ENCODE peak calls at places on chromosomes 16 and 17, in five cellular contexts. Q, P, D, S and H are unnamed samples.

GRCh38 chr16:19878760-19879159 is 5.9 kb downstream of the GPRC5B start:
- DNase-seq in Q (no peak), P (no peak), D (no peak), S (no peak), H (no peak)

GRCh38 chr16:50360033-50360778 is 8.6 kb downstream of the BRD7 start:
- DNase-seq in Q (peak; percentile 40), P (peak; percentile 80), D (no peak), S (no peak), H (no peak)

GRCh38 chr17:4721203-4722135 is 9.8 kb upstream of the MED11 start:
- DNase-seq in Q (no peak), P (peak; percentile 73), D (peak; percentile 76), S (no peak), H (no peak)

GRCh38 chr17:37614391-37614790 is 5.2 kb upstream of the SYNRG start:
- DNase-seq in Q (peak; percentile 73), P (peak; percentile 43), D (no peak), S (peak; percentile 45), H (peak; percentile 56)

GRCh38 chr16:75341934-75342811 is 90.7 kb upstream of the BCAR1 start:
- DNase-seq in Q (peak; percentile 71), P (peak; percentile 73), D (no peak), S (no peak), H (peak; percentile 74)

GRCh38 chr17:68849673-68850260 is 105.4 kb downstream of the ABCA8 start:
- DNase-seq in Q (peak; percentile 68), P (no peak), D (no peak), S (no peak), H (no peak)

GRCh38 chr17:75641343-75641742 is 8.1 kb downstream of the SMIM5 start:
- DNase-seq in Q (no peak), P (no peak), D (no peak), S (no peak), H (no peak)

GRCh38 chr17:61324540-61324868 is 75.1 kb upstream of the TBX2 start:
- DNase-seq in Q (no peak), P (peak; percentile 39), D (no peak), S (no peak), H (no peak)

GRCh38 chr17:34081269-34081668 is 173.8 kb upstream of the CCL2 start:
- DNase-seq in Q (no peak), P (no peak), D (no peak), S (no peak), H (no peak)

GRCh38 chr17:20908373-20909273 is 134.2 kb downstream of the USP22 start:
- DNase-seq in Q (peak; percentile 76), P (peak; percentile 69), D (peak; percentile 92), S (no peak), H (peak; percentile 21)

GRCh38 chr17:226773-227580 is 45.5 kb upstream of the DOC2B start:
- DNase-seq in Q (no peak), P (no peak), D (peak; percentile 30), S (no peak), H (no peak)

GRCh38 chr16:68446941-68447675 is 1.2 kb downstream of the SMPD3 start:
- DNase-seq in Q (no peak), P (no peak), D (no peak), S (no peak), H (no peak)

GRCh38 chr16:68991075-68991474 is 114.4 kb upstream of the HAS3 start:
- DNase-seq in Q (no peak), P (no peak), D (no peak), S (no peak), H (no peak)

GRCh38 chr17:37829446-37830142 is 84.7 kb upstream of the HNF1B start:
- DNase-seq in Q (no peak), P (no peak), D (no peak), S (no peak), H (no peak)

GRCh38 chr17:60256174-60256573 is 106.4 kb downstream of the CA4 start:
- DNase-seq in Q (no peak), P (peak; percentile 39), D (no peak), S (no peak), H (no peak)

GRCh38 chr17:62805234-62805633 is 2.9 kb downstream of the MARCHF10 start:
- DNase-seq in Q (peak; percentile 43), P (no peak), D (no peak), S (no peak), H (no peak)

GRCh38 chr16:58339452-58339938 is 44.7 kb upstream of the PRSS54 start:
- DNase-seq in Q (peak; percentile 10), P (peak; percentile 48), D (no peak), S (no peak), H (no peak)
- TF ChIP-seq CTCF in Q (peak; percentile 45), P (peak; percentile 53), D (no peak), S (peak; percentile 21), H (peak; percentile 24)

GRCh38 chr17:48596735-48597491 is 3.3 kb upstream of the HOXB5 start:
- DNase-seq in Q (no peak), P (no peak), D (no peak), S (no peak), H (no peak)

GRCh38 chr17:48598727-48599126 is 5.1 kb upstream of the HOXB5 start:
- DNase-seq in Q (no peak), P (no peak), D (no peak), S (no peak), H (no peak)

GRCh38 chr17:48597775-48598631 is 4.4 kb upstream of the HOXB5 start:
- DNase-seq in Q (peak; percentile 87), P (peak; percentile 65), D (peak; percentile 69), S (no peak), H (no peak)

GRCh38 chr17:48596000-48596734 is 2.6 kb upstream of the HOXB5 start:
- DNase-seq in Q (no peak), P (no peak), D (no peak), S (no peak), H (no peak)

GRCh38 chr17:48597492-48597774 is 3.9 kb upstream of the HOXB5 start:
- DNase-seq in Q (no peak), P (no peak), D (no peak), S (no peak), H (no peak)
- H3K4me3 ChIP-seq in Q (peak overlapping the region; percentile 70), P (peak overlapping the region; percentile 70), D (peak overlapping the region; percentile 63), S (peak overlapping the region; percentile 76), H (peak overlapping the region; percentile 92)

GRCh38 chr17:39687546-39688474 is at the start of gene PGAP3:
- DNase-seq in Q (peak; percentile 87), P (peak; percentile 88), D (peak; percentile 91), S (peak; percentile 44), H (peak; percentile 54)

GRCh38 chr17:39684369-39685043 is 3.4 kb downstream of the PGAP3 start:
- DNase-seq in Q (no peak), P (no peak), D (no peak), S (no peak), H (no peak)

GRCh38 chr17:39687101-39687545 is 734 bp downstream of the PGAP3 start:
- DNase-seq in Q (no peak), P (no peak), D (no peak), S (no peak), H (no peak)

GRCh38 chr17:39688475-39688835 is 598 bp upstream of the PGAP3 start:
- DNase-seq in Q (no peak), P (peak; percentile 13), D (no peak), S (no peak), H (no peak)

DNA sequence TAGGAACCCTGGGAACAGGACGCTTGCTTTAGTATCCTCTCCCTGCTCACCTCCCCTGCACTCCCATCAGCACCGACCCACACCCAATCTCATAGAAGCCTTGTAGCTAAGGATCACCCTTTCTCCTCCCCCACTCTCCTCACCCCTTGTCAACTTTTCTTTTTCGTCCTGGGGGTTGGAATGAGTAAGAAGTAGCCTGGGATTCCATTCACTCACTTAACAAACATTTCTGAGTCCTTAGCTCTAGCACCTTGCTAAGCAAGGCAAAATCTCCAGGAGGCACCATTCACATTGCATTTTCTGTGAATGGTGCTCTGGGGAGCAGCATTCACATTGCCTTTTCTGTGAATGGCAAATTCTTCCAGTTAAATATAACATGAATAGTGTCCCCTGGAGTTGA is 1.1 kb upstream of the PGAP3 start:
- DNase-seq in Q (no peak), P (no peak), D (no peak), S (no peak), H (no peak)
- TF ChIP-seq CTCF in Q (no peak), P (no peak), D (no peak), S (no peak), H (no peak)

DNA sequence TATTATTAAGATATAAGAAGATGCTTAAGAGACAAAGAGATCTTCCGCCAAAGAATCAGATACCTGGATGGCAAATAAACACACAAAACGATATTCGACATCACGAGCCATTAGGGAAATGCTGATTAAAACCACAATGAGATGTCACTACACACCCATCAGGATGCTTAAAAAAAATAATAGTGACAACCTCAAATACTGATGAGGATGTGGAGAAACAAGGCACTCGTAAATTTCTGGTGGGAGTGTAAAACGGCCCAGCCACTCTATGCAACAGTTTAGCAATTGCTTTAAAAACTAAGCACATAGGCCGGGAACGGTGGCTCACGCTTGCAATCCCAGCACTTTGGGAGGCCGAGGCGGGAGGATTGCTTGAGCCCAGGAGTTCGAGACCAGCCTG is 39.4 kb downstream of the TBC1D16 start:
- DNase-seq in Q (no peak), P (no peak), D (no peak), S (no peak), H (no peak)
- H3K4me3 ChIP-seq in Q (no peak overlapping the region), P (no peak overlapping the region), D (no peak overlapping the region), S (no peak overlapping the region), H (no peak overlapping the region)

DNA sequence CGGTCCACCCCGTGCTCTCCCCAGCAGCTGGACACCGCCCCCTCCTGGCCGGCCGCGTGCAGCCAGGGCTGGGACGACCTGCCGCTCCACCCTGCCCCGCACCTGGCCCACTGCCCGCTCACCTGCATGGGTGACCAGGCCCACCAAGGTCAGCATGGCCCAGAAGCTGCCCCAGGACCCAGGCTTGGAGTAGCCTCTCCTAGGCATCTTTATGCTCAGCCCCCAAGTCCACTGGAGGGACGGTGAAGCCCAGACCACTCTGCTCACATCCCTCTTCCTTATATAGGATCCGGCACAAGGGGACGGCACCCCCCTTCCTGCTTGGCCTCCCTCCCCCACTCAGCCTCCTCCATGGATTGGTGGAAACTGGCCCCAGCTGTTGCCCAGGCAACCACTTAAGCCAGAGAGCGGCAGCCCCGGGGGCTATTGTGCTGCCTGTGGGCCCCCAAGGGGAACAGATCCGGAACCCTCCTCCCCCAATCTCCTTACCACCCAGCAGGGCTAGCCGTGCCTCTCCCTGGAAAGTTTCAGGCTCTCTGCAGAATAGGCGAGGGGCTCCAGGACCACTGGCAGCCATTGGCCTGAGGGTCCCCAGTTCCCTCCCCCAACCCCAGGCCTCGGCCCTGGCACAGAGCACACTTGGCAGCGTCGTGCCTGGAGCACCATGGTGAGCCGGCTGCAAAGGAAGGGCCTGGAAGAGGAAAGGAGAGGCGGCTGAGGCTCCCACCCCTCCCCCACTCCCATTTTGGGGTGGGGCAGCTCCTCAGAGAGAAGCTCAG is at the start of gene BTBD17:
- DNase-seq in Q (no peak), P (peak; percentile 13), D (peak; percentile 67), S (no peak), H (no peak)
- TF ChIP-seq CTCF in Q (peak; percentile 36), P (peak; percentile 49), D (peak; percentile 64), S (peak; percentile 61), H (peak; percentile 69)

GRCh38 chr17:29572691-29573557 is 4.4 kb downstream of the TP53I13 start:
- DNase-seq in Q (peak; percentile 53), P (peak; percentile 47), D (peak; percentile 67), S (no peak), H (no peak)

GRCh38 chr17:29571486-29571882 is 3.0 kb downstream of the TP53I13 start:
- DNase-seq in Q (no peak), P (no peak), D (no peak), S (no peak), H (no peak)

GRCh38 chr17:29573558-29573870 is 5.0 kb downstream of the TP53I13 start:
- DNase-seq in Q (no peak), P (no peak), D (no peak), S (no peak), H (no peak)

GRCh38 chr17:29570521-29570920 is 2.0 kb downstream of the TP53I13 start:
- DNase-seq in Q (no peak), P (no peak), D (no peak), S (no peak), H (no peak)

GRCh38 chr17:29571883-29572681 is 3.6 kb downstream of the TP53I13 start:
- DNase-seq in Q (no peak), P (no peak), D (no peak), S (no peak), H (no peak)
- H3K4me3 ChIP-seq in Q (no peak overlapping the region), P (no peak overlapping the region), D (peak overlapping the region; percentile 42), S (no peak overlapping the region), H (no peak overlapping the region)